ENCODE peak calls at places on chromosomes 7 and 10, in nine cellular contexts. T is PC-3; W is breast epithelium; Z is CD8-positive, alpha-beta T cell; R is hepatocyte; Q is tibial nerve; B is SK-N-SH; C is lower lobe of right lung; A is psoas muscle. K is an unnamed sample. For H3K4me1, the result is how much of the 10 kb centered on the place peaks cover.

GRCh38 chr7:5586279-5586962 is 162.8 kb upstream of the TNRC18 start:
- DNase-seq in T (peak), W (no peak), Z (no peak), R (no peak), Q (no peak), B (peak), C (no peak), A (no peak), K (no peak)

GRCh38 chr7:127666602-127667001 is 14.6 kb downstream of the SND1 start:
- DNase-seq in T (peak), W (no peak), Z (no peak), R (no peak), Q (no peak), B (peak), C (no peak), A (no peak), K (no peak)

GRCh38 chr10:96130326-96130758 is 245 bp downstream of the ZNF518A start:
- DNase-seq in T (peak), W (peak), Z (peak), R (peak), Q (no peak), B (peak), C (peak), A (peak), K (peak)

GRCh38 chr10:79159141-79159619 is 90.4 kb downstream of the ZMIZ1 start:
- DNase-seq in T (peak), W (no peak), Z (no peak), R (no peak), Q (no peak), B (peak), C (no peak), A (peak), K (peak)

GRCh38 chr10:79286318-79286951 is 60.8 kb upstream of the PPIF start:
- DNase-seq in T (no peak), W (no peak), Z (peak), R (no peak), Q (peak), B (peak), C (peak), A (peak), K (no peak)

GRCh38 chr7:137935849-137936508 is 65.9 kb downstream of the CREB3L2 start:
- DNase-seq in T (no peak), W (no peak), Z (no peak), R (no peak), Q (no peak), B (no peak), C (no peak), A (no peak), K (no peak)

GRCh38 chr7:12090757-12091134 is 120.3 kb upstream of the TMEM106B start:
- DNase-seq in T (no peak), W (no peak), Z (no peak), R (no peak), Q (no peak), B (peak), C (no peak), A (no peak), K (no peak)

GRCh38 chr10:120607016-120607709 is 150.1 kb downstream of the PLPP4 start:
- DNase-seq in T (peak), W (no peak), Z (no peak), R (no peak), Q (no peak), B (no peak), C (no peak), A (no peak), K (no peak)

GRCh38 chr10:119341236-119342016 is 134.1 kb downstream of the GRK5 start:
- DNase-seq in T (peak), W (no peak), Z (peak), R (peak), Q (no peak), B (no peak), C (no peak), A (peak), K (no peak)

GRCh38 chr7:131244259-131244852 is 83.3 kb upstream of the MKLN1 start:
- DNase-seq in T (peak), W (no peak), Z (peak), R (peak), Q (no peak), B (peak), C (no peak), A (peak), K (peak)

GRCh38 chr7:27593226-27593625 is 69.5 kb downstream of the HIBADH start:
- DNase-seq in T (peak), W (no peak), Z (no peak), R (no peak), Q (no peak), B (no peak), C (no peak), A (no peak), K (no peak)

GRCh38 chr7:90648834-90649233 is 52.7 kb downstream of the CDK14 start:
- DNase-seq in T (no peak), W (no peak), Z (no peak), R (no peak), Q (no peak), B (no peak), C (no peak), A (no peak), K (no peak)

GRCh38 chr7:21850531-21851285 is 95.0 kb downstream of the CDCA7L start:
- DNase-seq in T (peak), W (no peak), Z (no peak), R (no peak), Q (no peak), B (no peak), C (no peak), A (no peak), K (no peak)

GRCh38 chr7:37039131-37039719 is 314.9 kb upstream of the AOAH start:
- DNase-seq in T (no peak), W (no peak), Z (no peak), R (no peak), Q (no peak), B (no peak), C (no peak), A (no peak), K (no peak)

GRCh38 chr7:157678503-157678902 is 341.7 kb downstream of the DNAJB6 start:
- DNase-seq in T (no peak), W (no peak), Z (no peak), R (no peak), Q (peak), B (no peak), C (no peak), A (no peak), K (peak)

GRCh38 chr10:56139405-56139804 is 221.7 kb downstream of the ZWINT start:
- DNase-seq in T (no peak), W (no peak), Z (no peak), R (no peak), Q (no peak), B (no peak), C (no peak), A (no peak), K (no peak)

GRCh38 chr10:120394446-120394845 is 62.6 kb upstream of the PLPP4 start:
- DNase-seq in T (no peak), W (no peak), Z (no peak), R (no peak), Q (no peak), B (no peak), C (no peak), A (no peak), K (no peak)

GRCh38 chr10:4775808-4776207 is 50.2 kb upstream of the AKR1E2 start:
- DNase-seq in T (peak), W (no peak), Z (no peak), R (no peak), Q (no peak), B (no peak), C (no peak), A (no peak), K (no peak)

GRCh38 chr7:151020231-151020630 is 4.1 kb downstream of the ATG9B start:
- DNase-seq in T (no peak), W (no peak), Z (no peak), R (no peak), Q (no peak), B (no peak), C (no peak), A (no peak), K (no peak)

GRCh38 chr10:4011136-4011812 is 226.3 kb upstream of the KLF6 start:
- DNase-seq in T (no peak), W (no peak), Z (no peak), R (no peak), Q (no peak), B (no peak), C (no peak), A (no peak), K (no peak)

GRCh38 chr7:158407581-158408331 is 179.9 kb downstream of the PTPRN2 start:
- DNase-seq in T (peak), W (no peak), Z (no peak), R (peak), Q (no peak), B (peak), C (no peak), A (no peak), K (no peak)

GRCh38 chr10:110368556-110368955 is 63.8 kb upstream of the SMNDC1 start:
- DNase-seq in T (no peak), W (no peak), Z (no peak), R (no peak), Q (no peak), B (no peak), C (no peak), A (no peak), K (no peak)

GRCh38 chr10:59387951-59388431 is 25.6 kb upstream of the FAM13C start:
- DNase-seq in T (peak), W (no peak), Z (no peak), R (no peak), Q (no peak), B (no peak), C (no peak), A (no peak), K (peak)

GRCh38 chr7:74317146-74317782 is 28.1 kb downstream of the CLIP2 start:
- DNase-seq in T (no peak), W (no peak), Z (no peak), R (no peak), Q (no peak), B (peak), C (no peak), A (no peak), K (no peak)

GRCh38 chr10:21368728-21369425 is 156.6 kb downstream of the SKIDA1 start:
- DNase-seq in T (no peak), W (no peak), Z (no peak), R (no peak), Q (no peak), B (no peak), C (no peak), A (no peak), K (no peak)

GRCh38 chr10:71241899-71242620 is 29.7 kb downstream of the UNC5B start:
- DNase-seq in T (no peak), W (no peak), Z (no peak), R (no peak), Q (no peak), B (peak), C (no peak), A (no peak), K (no peak)
- H3K27ac ChIP-seq in T (no peak), W (peak), Z (no peak), R (peak), Q (peak), B (peak), C (peak), A (no peak), K (peak)

DNA sequence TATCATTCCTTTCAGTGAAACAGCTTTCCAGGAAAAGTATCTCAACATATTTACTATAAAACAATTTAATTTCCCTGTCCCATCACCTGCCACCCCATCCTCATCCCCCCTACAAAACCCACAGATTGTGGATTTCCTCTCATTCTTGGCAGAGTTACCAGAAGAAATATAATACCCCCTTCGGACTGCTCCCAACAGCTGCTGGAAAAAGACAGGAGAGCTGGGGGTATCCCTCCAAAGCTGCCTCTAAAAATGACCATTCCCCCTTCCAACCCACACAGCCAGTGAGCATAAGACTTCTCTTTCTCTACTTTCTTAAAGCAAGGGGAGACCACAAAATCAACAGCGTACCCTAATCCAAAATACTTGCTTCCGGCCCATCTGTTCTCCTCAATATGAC is 7.9 kb downstream of the FBXW4 start:
- DNase-seq in T (no peak), W (no peak), Z (no peak), R (no peak), Q (no peak), B (no peak), C (no peak), A (no peak), K (no peak)
- H3K4me1 ChIP-seq in T (under half), W (under half), Z (under half), R (under half), Q (under half), B (under half), C (half or more), A (under half), K (under half)

DNA sequence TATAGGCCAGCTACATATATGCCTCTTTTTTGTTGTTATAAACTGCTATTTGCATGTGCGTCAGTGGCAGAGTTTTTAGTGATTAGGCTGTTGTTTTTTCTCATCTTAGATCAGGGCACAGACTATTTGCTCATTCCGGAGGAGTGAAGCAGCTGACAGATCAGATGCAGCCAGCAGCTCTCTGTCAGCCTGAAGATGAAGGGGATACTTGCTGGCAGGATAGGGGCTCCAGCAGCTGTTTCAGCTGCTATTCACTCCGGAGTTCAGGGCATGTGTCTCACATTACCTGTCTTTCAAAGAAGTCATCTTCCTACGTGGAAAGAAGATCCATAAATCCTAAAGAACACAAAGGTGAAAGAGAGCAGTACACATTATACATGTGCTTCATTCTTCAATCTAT is 182.9 kb upstream of the CHRM2 start:
- DNase-seq in T (no peak), W (no peak), Z (no peak), R (no peak), Q (no peak), B (peak), C (no peak), A (no peak), K (no peak)
- TF ChIP-seq CTCF in T (no peak), W (no peak), Z (no peak), R (no peak), Q (no peak), B (no peak), C (no peak), A (no peak), K (no peak)

GRCh38 chr10:128218161-128218560 is 91.9 kb upstream of the MKI67 start:
- DNase-seq in T (no peak), W (no peak), Z (no peak), R (no peak), Q (no peak), B (no peak), C (no peak), A (no peak), K (no peak)

GRCh38 chr10:128211953-128212727 is 85.9 kb upstream of the MKI67 start:
- DNase-seq in T (peak), W (peak), Z (peak), R (peak), Q (peak), B (peak), C (peak), A (peak), K (peak)

GRCh38 chr10:128220011-128220410 is 93.8 kb upstream of the MKI67 start:
- DNase-seq in T (peak), W (no peak), Z (no peak), R (peak), Q (no peak), B (no peak), C (no peak), A (no peak), K (no peak)

GRCh38 chr10:128219295-128219694 is 93.1 kb upstream of the MKI67 start:
- DNase-seq in T (no peak), W (no peak), Z (no peak), R (no peak), Q (no peak), B (no peak), C (no peak), A (no peak), K (no peak)

GRCh38 chr10:128215733-128216132 is 89.5 kb upstream of the MKI67 start:
- DNase-seq in T (no peak), W (no peak), Z (no peak), R (no peak), Q (no peak), B (no peak), C (no peak), A (no peak), K (no peak)
- H3K27ac ChIP-seq in T (no peak), W (no peak), Z (no peak), R (no peak), Q (no peak), B (no peak), C (no peak), A (no peak), K (no peak)

DNA sequence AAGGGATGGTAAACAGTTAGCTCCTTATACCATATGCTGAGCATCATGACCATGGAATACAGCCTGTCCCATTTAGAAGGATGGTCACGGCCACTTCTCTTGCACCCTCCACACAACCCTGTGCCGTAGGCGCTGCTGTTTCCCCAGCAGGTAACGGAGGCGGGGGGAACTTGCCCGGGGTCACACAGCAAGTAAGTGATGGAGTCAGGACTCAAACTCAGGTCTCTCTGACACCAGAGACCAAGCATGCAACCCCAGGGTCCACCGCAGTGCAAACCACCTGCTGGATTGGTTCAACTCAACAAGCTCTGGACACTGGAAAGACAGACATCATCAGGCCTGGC is 71.6 kb downstream of the ZRANB1 start:
- DNase-seq in T (no peak), W (no peak), Z (no peak), R (no peak), Q (no peak), B (no peak), C (no peak), A (peak), K (no peak)
- H3K4me1 ChIP-seq in T (under half), W (under half), Z (under half), R (under half), Q (under half), B (half or more), C (under half), A (half or more), K (half or more)

DNA sequence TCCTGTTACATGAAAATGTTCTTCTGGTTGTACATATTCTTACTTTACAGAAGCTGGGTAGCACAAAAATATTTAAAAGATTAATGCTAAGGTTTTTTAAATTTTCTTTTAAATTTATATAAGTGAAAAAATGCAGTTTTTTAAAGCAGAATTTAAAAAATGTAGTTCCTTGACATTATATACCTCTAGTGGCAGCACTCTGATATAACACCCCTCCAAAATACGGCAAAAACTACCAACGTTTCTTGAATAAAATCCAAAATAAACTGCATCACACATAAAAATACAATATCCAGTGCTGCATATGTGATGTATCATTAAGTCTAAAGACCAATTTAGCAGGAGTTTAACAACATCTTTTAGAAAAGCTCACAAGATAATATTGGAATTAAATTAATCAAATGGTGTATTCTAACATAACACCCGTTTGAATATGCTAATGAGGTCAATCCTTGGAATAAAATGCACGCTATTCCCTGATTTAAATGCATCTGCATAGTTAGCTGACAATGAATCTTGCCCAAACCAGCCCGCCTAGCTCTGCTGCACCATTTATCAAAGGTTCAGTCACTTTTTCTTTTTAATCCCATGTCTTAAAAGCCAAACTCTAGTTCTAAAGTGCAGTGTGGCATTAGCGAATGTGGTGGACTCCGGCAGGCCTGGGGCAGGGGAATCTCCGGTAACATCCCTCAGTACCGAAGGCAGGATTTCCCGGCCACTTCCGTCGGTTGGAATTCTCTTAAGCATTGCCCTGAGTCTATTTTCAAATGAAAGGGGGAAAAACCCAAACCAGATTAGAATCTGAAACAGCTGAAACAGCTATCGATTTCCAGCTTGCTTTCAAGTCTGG is 1.2 kb downstream of the TCERG1L start:
- DNase-seq in T (peak), W (no peak), Z (no peak), R (no peak), Q (no peak), B (no peak), C (no peak), A (no peak), K (no peak)
- TF ChIP-seq CTCF in T (peak), W (peak), Z (no peak), R (peak), Q (no peak), B (no peak), C (no peak), A (peak), K (no peak)

K was measured in tibial artery.